ENCODE peak calls at places on chromosomes 7 and 10, in eight cellular contexts. G is smooth muscle cell of the brain vasculature; E is MM.1S; T is NB4; P is T-helper 2 cell; D is endothelial cell; J is stimulated activated CD4-positive, alpha-beta T cell treated with anti-CD3 and anti-CD28 coated beads, Interleukin-2, amount 100 ng/mL, for 48 hours; M is EH. X is an unnamed sample.

GRCh38 chr7:55464422-55464821 is 99.3 kb downstream of the LANCL2 start:
- DNase-seq in G (no peak), E (no peak), T (no peak), P (no peak), D (no peak), J (no peak), M (peak), X (no peak)

GRCh38 chr10:99851825-99852224 is 69.4 kb downstream of the ABCC2 start:
- DNase-seq in G (no peak), E (no peak), T (no peak), P (no peak), D (no peak), J (no peak), M (no peak), X (no peak)

GRCh38 chr10:28242560-28243204 is 60.2 kb downstream of the MPP7 start:
- DNase-seq in G (no peak), E (no peak), T (no peak), P (no peak), D (no peak), J (no peak), M (no peak), X (no peak)

GRCh38 chr10:86211691-86212390 is 154.8 kb downstream of the GRID1 start:
- DNase-seq in G (no peak), E (no peak), T (no peak), P (no peak), D (no peak), J (no peak), M (no peak), X (no peak)

GRCh38 chr10:119364941-119365340 is 157.6 kb downstream of the GRK5 start:
- DNase-seq in G (no peak), E (no peak), T (no peak), P (no peak), D (no peak), J (no peak), M (peak), X (no peak)

GRCh38 chr7:90532231-90532929 is 62.9 kb downstream of the PTTG1IP2 start:
- DNase-seq in G (no peak), E (no peak), T (no peak), P (no peak), D (no peak), J (no peak), M (no peak), X (no peak)

GRCh38 chr10:61063911-61064310 is 119.9 kb upstream of the RHOBTB1 start:
- DNase-seq in G (no peak), E (no peak), T (no peak), P (no peak), D (no peak), J (no peak), M (no peak), X (no peak)

GRCh38 chr10:13382759-13383753 is 35.0 kb upstream of the SEPHS1 start:
- DNase-seq in G (no peak), E (no peak), T (no peak), P (no peak), D (peak), J (no peak), M (no peak), X (no peak)

GRCh38 chr10:69648461-69648860 is 18.4 kb downstream of the FAM241B start:
- DNase-seq in G (no peak), E (no peak), T (no peak), P (no peak), D (no peak), J (no peak), M (no peak), X (no peak)

GRCh38 chr7:16814987-16815386 is 10.2 kb upstream of the AGR2 start:
- DNase-seq in G (no peak), E (no peak), T (no peak), P (no peak), D (no peak), J (no peak), M (no peak), X (no peak)

GRCh38 chr7:148697256-148697841 is 1.4 kb upstream of the CUL1 start:
- DNase-seq in G (no peak), E (no peak), T (peak), P (peak), D (no peak), J (peak), M (peak), X (peak)

GRCh38 chr10:69496352-69497234 is 45.3 kb downstream of the TSPAN15 start:
- DNase-seq in G (no peak), E (no peak), T (no peak), P (no peak), D (no peak), J (no peak), M (no peak), X (no peak)

GRCh38 chr7:74612015-74612829 is 45.3 kb upstream of the GTF2I start:
- DNase-seq in G (no peak), E (no peak), T (peak), P (no peak), D (no peak), J (no peak), M (peak), X (no peak)

GRCh38 chr10:63628526-63629362 is 107.5 kb downstream of the REEP3 start:
- DNase-seq in G (no peak), E (peak), T (peak), P (no peak), D (peak), J (no peak), M (peak), X (no peak)

GRCh38 chr7:95687759-95688343 is 84.5 kb upstream of the DYNC1I1 start:
- DNase-seq in G (peak), E (peak), T (peak), P (no peak), D (peak), J (no peak), M (peak), X (no peak)

GRCh38 chr10:38103754-38104153 is 9.6 kb downstream of the ZNF37A start:
- DNase-seq in G (no peak), E (no peak), T (no peak), P (no peak), D (no peak), J (no peak), M (no peak), X (no peak)

GRCh38 chr7:92794846-92795245 is 41.5 kb downstream of the CDK6 start:
- DNase-seq in G (no peak), E (no peak), T (no peak), P (no peak), D (no peak), J (no peak), M (peak), X (no peak)

GRCh38 chr10:96470108-96470743 is 43.5 kb downstream of the TLL2 start:
- DNase-seq in G (no peak), E (peak), T (peak), P (no peak), D (peak), J (peak), M (peak), X (peak)

GRCh38 chr7:24428676-24429075 is 144.6 kb upstream of the PALS2 start:
- DNase-seq in G (no peak), E (no peak), T (no peak), P (no peak), D (no peak), J (no peak), M (no peak), X (no peak)

GRCh38 chr10:106557951-106558733 is 606.4 kb downstream of the SORCS1 start:
- DNase-seq in G (no peak), E (no peak), T (no peak), P (no peak), D (no peak), J (no peak), M (peak), X (no peak)

GRCh38 chr10:119500796-119501195 is 41.7 kb downstream of the RGS10 start:
- DNase-seq in G (no peak), E (no peak), T (no peak), P (no peak), D (no peak), J (no peak), M (no peak), X (no peak)

GRCh38 chr7:11847336-11847735 is 15.3 kb upstream of the THSD7A start:
- DNase-seq in G (no peak), E (no peak), T (no peak), P (no peak), D (no peak), J (no peak), M (no peak), X (no peak)

GRCh38 chr7:80412842-80413241 is 99.0 kb downstream of the GNAT3 start:
- DNase-seq in G (no peak), E (no peak), T (no peak), P (no peak), D (no peak), J (no peak), M (no peak), X (no peak)

X was measured in activated T-cell treated with anti-CD3 and anti-CD28 coated beads, Interleukin-2, amount 50 U/mL, for 72 hours.